ENCODE peak calls at places on chromosomes 7 and 10, in four cellular contexts. U, K, C and Y are unnamed samples.

GRCh38 chr7:78055160-78055559 is 256.6 kb downstream of the PHTF2 start:
- DNase-seq in U (no peak), K (no peak), C (no peak), Y (no peak)

GRCh38 chr7:815284-816216 is 16.7 kb upstream of the SUN1 start:
- DNase-seq in U (peak), K (no peak), C (no peak), Y (peak)

GRCh38 chr10:53839437-53840039 is 961.5 kb downstream of the PCDH15 start:
- DNase-seq in U (peak), K (peak), C (no peak), Y (no peak)

GRCh38 chr7:55020481-55020871 is 1.7 kb downstream of the EGFR start:
- DNase-seq in U (peak), K (peak), C (no peak), Y (no peak)

GRCh38 chr10:76435154-76435553 is 1003.7 kb downstream of the LRMDA start:
- DNase-seq in U (no peak), K (no peak), C (no peak), Y (no peak)

GRCh38 chr10:49037187-49037586 is 78.1 kb downstream of the VSTM4 start:
- DNase-seq in U (no peak), K (peak), C (no peak), Y (peak)

GRCh38 chr10:102302611-102303010 is 57.3 kb downstream of the GBF1 start:
- DNase-seq in U (no peak), K (no peak), C (no peak), Y (no peak)

GRCh38 chr10:58577394-58577793 is 64.7 kb downstream of the BICC1 start:
- DNase-seq in U (no peak), K (peak), C (no peak), Y (no peak)

GRCh38 chr7:152870106-152870693 is 110.6 kb downstream of the ACTR3B start:
- DNase-seq in U (no peak), K (no peak), C (no peak), Y (no peak)

GRCh38 chr7:157565201-157565626 is 228.4 kb downstream of the DNAJB6 start:
- DNase-seq in U (no peak), K (no peak), C (no peak), Y (no peak)

GRCh38 chr7:128236924-128237586 is 4.0 kb upstream of the LEP start:
- DNase-seq in U (peak), K (peak), C (peak), Y (no peak)

GRCh38 chr10:124697837-124698559 is 46.2 kb downstream of the FAM53B start:
- DNase-seq in U (no peak), K (peak), C (no peak), Y (no peak)
- TF ChIP-seq ELK1 in U (no peak), K (no peak), C (no peak), Y (no peak)

GRCh38 chr7:21912931-21913780 is 32.5 kb downstream of the CDCA7L start:
- DNase-seq in U (no peak), K (no peak), C (no peak), Y (no peak)

GRCh38 chr7:21912305-21912704 is 33.4 kb downstream of the CDCA7L start:
- DNase-seq in U (no peak), K (peak), C (no peak), Y (no peak)

GRCh38 chr7:21910253-21910652 is 35.4 kb downstream of the CDCA7L start:
- DNase-seq in U (no peak), K (no peak), C (no peak), Y (no peak)

GRCh38 chr7:21908746-21909145 is 37.0 kb downstream of the CDCA7L start:
- DNase-seq in U (no peak), K (no peak), C (no peak), Y (no peak)

GRCh38 chr7:21911341-21911875 is 34.3 kb downstream of the CDCA7L start:
- DNase-seq in U (no peak), K (peak), C (no peak), Y (no peak)
- TF ChIP-seq ELK1 in U (no peak), K (no peak), C (no peak), Y (no peak)

DNA sequence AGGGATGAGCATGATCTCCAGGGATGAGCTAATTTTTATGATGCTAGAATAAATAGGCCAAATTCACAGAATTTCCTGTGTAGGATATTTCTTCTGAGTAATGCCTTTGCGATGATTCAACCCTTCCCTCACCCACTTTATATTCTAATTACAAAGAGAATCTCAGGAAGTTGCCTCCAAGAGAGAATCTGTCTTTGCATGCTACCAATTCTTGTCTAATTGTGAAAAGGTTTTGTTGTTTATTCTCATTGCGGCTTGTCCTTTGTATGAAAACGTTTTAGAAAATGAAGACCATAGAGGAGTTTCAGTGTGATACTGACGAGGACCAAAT is 6.3 kb downstream of the C7orf57 start:
- DNase-seq in U (no peak), K (peak), C (no peak), Y (no peak)
- TF ChIP-seq ELK1 in U (no peak), K (no peak), C (no peak), Y (no peak)

GRCh38 chr10:7165500-7166177 is 245.2 kb downstream of the SFMBT2 start:
- DNase-seq in U (no peak), K (no peak), C (no peak), Y (peak)

GRCh38 chr10:7168414-7168813 is 242.4 kb downstream of the SFMBT2 start:
- DNase-seq in U (no peak), K (no peak), C (no peak), Y (peak)

GRCh38 chr10:7171825-7172224 is 239.0 kb downstream of the SFMBT2 start:
- DNase-seq in U (no peak), K (no peak), C (no peak), Y (no peak)

DNA sequence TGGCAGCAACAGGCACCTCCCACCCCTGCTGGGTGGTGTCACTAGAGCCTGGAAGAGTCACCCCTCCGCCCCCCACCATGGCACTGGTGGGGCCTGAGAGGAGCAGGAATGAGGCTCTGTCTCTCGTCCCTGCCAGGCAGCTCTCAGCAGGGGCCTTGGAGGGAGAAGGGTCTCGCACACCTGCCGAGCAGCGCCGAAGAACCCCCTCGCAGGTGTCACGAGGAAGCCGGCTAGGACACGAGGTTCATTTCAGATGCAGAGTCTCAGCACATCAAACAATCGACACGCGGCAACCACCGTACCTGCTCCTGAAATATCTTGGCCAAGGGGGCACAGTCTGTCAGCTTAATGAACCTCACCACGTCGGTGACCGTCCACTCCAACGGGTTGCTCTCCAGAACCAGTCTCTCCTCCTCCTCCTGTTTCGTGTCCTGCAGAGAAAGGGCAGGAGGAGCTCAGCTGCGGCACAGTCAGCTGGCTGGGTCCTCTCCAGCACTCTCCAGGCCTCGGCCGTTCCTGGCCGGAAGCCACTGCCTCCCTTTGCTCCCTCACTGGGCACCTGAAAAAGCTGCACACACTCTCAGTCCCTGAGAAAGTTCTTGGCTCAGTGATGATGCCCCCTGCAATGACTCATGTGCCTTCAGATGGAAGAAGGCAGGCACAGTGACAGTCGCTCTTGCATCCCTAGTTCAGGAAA is 240.1 kb downstream of the SFMBT2 start:
- DNase-seq in U (no peak), K (no peak), C (no peak), Y (no peak)
- TF ChIP-seq ELK1 in U (no peak), K (no peak), C (no peak), Y (no peak)

GRCh38 chr7:22481726-22482125 is 18.3 kb downstream of the STEAP1B start:
- DNase-seq in U (no peak), K (no peak), C (peak), Y (no peak)

GRCh38 chr7:22487978-22488642 is 11.9 kb downstream of the STEAP1B start:
- DNase-seq in U (no peak), K (no peak), C (no peak), Y (no peak)

GRCh38 chr7:22482476-22482875 is 17.5 kb downstream of the STEAP1B start:
- DNase-seq in U (no peak), K (no peak), C (no peak), Y (no peak)

GRCh38 chr7:22486597-22486996 is 13.4 kb downstream of the STEAP1B start:
- DNase-seq in U (no peak), K (no peak), C (no peak), Y (no peak)

GRCh38 chr7:22485189-22485588 is 14.8 kb downstream of the STEAP1B start:
- DNase-seq in U (no peak), K (peak), C (no peak), Y (no peak)
- TF ChIP-seq ELK1 in U (no peak), K (no peak), C (no peak), Y (no peak)

DNA sequence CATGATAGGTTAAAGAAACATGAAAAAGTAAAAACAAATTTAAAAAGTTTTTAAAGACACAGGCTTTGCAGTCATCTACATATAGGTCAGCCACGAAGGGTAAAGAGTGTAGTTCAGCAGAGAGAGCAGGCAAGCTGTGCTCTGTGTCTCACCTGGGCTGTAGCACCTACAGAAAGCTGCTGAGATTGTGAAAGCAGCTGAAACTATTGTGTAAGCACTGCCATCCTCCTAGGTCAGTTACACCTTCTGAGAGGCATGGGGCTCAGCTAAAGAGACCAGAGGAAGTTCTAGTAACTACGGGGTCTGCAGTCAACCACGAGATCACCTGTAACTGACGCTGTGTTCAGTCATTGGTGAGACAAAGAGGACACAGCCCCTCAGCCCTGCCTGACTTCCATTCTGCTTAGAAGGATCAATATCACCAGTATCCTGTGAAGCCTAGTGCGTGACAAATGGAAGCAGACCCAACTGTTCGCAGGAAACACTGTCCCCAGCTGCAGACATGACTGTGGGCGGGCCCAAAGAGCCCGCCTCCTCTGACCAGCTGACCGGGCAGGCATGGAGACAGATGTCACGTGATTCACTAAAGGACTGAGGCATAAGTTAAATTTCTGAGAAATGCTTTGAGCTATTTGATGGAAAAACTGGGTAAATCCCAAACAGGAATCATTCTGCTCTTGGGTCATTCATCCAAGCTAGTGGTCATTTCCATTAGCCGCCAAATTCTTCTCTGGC is 87.9 kb downstream of the EBF3 start:
- DNase-seq in U (no peak), K (no peak), C (no peak), Y (no peak)
- TF ChIP-seq ELK1 in U (no peak), K (no peak), C (no peak), Y (no peak)

GRCh38 chr10:32163076-32163773 is 107.0 kb upstream of the KIF5B start:
- DNase-seq in U (no peak), K (peak), C (no peak), Y (no peak)

GRCh38 chr10:32163774-32164148 is 107.5 kb upstream of the KIF5B start:
- DNase-seq in U (no peak), K (no peak), C (no peak), Y (no peak)

GRCh38 chr10:32161586-32161985 is 105.4 kb upstream of the KIF5B start:
- DNase-seq in U (no peak), K (no peak), C (no peak), Y (no peak)

GRCh38 chr10:32159264-32159663 is 103.0 kb upstream of the KIF5B start:
- DNase-seq in U (no peak), K (no peak), C (no peak), Y (no peak)

DNA sequence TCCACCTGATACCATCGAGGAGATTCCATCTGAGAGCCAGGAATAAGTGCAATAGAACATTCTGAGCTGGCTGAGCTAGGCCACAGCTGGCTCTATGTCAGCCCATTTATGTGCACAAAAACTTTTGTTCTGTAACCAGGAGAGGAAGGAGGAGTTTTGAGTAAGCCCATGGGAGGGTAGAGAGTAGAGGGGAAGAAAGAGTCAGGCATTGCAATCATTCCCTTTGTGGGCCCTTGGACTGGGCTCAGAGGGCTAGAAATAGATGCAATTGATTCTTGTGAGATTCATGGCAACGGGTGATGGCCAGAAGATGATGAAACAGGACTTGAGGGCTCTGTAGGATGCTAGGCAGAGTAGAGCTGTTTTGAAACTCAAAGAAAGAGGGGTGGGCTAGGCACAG is 104.6 kb upstream of the KIF5B start:
- DNase-seq in U (no peak), K (no peak), C (no peak), Y (no peak)
- TF ChIP-seq ELK1 in U (no peak), K (no peak), C (no peak), Y (no peak)

DNA sequence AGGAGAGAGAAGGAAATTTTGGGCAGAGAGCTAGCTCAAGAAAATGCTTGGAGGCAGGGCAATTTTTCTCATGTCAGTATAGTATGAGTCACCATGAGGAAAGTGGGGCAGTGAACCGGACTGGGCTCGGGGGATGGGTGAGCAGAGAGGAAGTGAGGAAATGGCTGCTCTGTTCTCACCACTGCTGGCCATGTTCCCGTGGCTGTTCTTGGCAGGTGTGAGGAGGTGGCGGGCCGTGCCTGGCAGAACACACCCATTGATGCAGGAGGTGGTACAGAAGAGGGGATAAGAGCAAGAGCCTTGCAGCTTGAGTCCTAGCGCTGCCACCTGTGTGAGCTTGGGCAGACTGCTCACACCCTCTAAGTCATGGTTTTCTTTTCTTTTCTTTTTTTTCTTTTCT is 304.4 kb upstream of the LYZL1 start:
- DNase-seq in U (peak), K (peak), C (no peak), Y (peak)
- TF ChIP-seq ELK1 in U (no peak), K (no peak), C (no peak), Y (no peak)